ENCODE peak calls at places on chromosomes 2 and 18, in five cellular contexts. V is fibroblast of lung, G is kidney, Y is colonic mucosa, E is neuronal stem cell. C is an unnamed sample.

GRCh38 chr2:36354816-36355156 is 792 bp upstream of the CRIM1 start:
- DNase-seq in G (no peak), E (no peak), Y (no peak), V (no peak), C (no peak)

GRCh38 chr18:78540636-78541400 is 438.8 kb upstream of the SALL3 start:
- DNase-seq in G (no peak), Y (no peak), V (no peak), E (no peak), C (no peak)

GRCh38 chr2:127627740-127628571 is 18.0 kb upstream of the GPR17 start:
- DNase-seq in Y (no peak), E (no peak), G (peak), V (no peak), C (no peak)

GRCh38 chr2:116747103-116747502 is 1067.4 kb upstream of the DDX18 start:
- DNase-seq in V (no peak), E (no peak), Y (no peak), G (no peak), C (no peak)

GRCh38 chr2:219060821-219061791 is at the start of gene IHH:
- DNase-seq in V (no peak), G (peak), E (no peak), Y (peak), C (peak)

GRCh38 chr18:24628360-24628759 is 167.9 kb downstream of the HRH4 start:
- DNase-seq in E (no peak), V (peak), Y (no peak), G (no peak), C (no peak)

GRCh38 chr2:9124231-9124651 is 82.4 kb upstream of the ASAP2 start:
- DNase-seq in E (no peak), V (no peak), G (peak), Y (no peak), C (no peak)

GRCh38 chr2:11945139-11946126 is 199.0 kb downstream of the LPIN1 start:
- DNase-seq in G (no peak), E (no peak), V (no peak), Y (no peak), C (no peak)

GRCh38 chr18:6504605-6505510 is 90.1 kb upstream of the L3MBTL4 start:
- DNase-seq in V (no peak), Y (no peak), G (no peak), E (no peak), C (no peak)

GRCh38 chr2:5698171-5698570 is 6.0 kb downstream of the SOX11 start:
- DNase-seq in V (no peak), E (no peak), Y (no peak), G (no peak), C (no peak)

GRCh38 chr18:40102903-40103302 is 1852.1 kb upstream of the PIK3C3 start:
- DNase-seq in G (no peak), E (no peak), V (no peak), Y (no peak), C (no peak)

GRCh38 chr2:39252888-39253518 is 9.2 kb upstream of the CDKL4 start:
- DNase-seq in G (no peak), E (no peak), V (no peak), Y (no peak), C (no peak)

GRCh38 chr2:130327703-130328527 is 14.8 kb upstream of the IMP4 start:
- DNase-seq in Y (no peak), G (no peak), E (no peak), V (peak), C (peak)

GRCh38 chr18:48504819-48505218 is 34.0 kb upstream of the CTIF start:
- DNase-seq in V (no peak), G (no peak), E (no peak), Y (no peak), C (no peak)

GRCh38 chr2:97730245-97730644 is 16.9 kb downstream of the ZAP70 start:
- DNase-seq in Y (no peak), V (peak), E (no peak), G (peak), C (no peak)

GRCh38 chr2:112824701-112825099 is 11.9 kb downstream of the IL1B start:
- DNase-seq in V (no peak), G (no peak), E (no peak), Y (no peak), C (no peak)

GRCh38 chr18:12879840-12880531 is 4.1 kb downstream of the PTPN2 start:
- DNase-seq in G (no peak), V (no peak), Y (no peak), E (no peak), C (no peak)

GRCh38 chr2:36379710-36380448 is 24.3 kb downstream of the CRIM1 start:
- DNase-seq in V (peak), Y (peak), G (no peak), E (no peak), C (no peak)

GRCh38 chr2:174634130-174635014 is 36.8 kb upstream of the WIPF1 start:
- DNase-seq in G (no peak), Y (no peak), E (no peak), V (no peak), C (no peak)

GRCh38 chr2:212721026-212721451 is 182.4 kb upstream of the ERBB4 start:
- DNase-seq in Y (no peak), V (no peak), E (no peak), G (no peak), C (no peak)

GRCh38 chr2:144520718-144521487 is 984 bp upstream of the ZEB2 start:
- DNase-seq in E (no peak), Y (no peak), G (no peak), V (peak), C (no peak)

GRCh38 chr2:144524190-144524957 is 4.5 kb upstream of the ZEB2 start:
- DNase-seq in E (peak), G (peak), V (peak), Y (no peak), C (peak)

GRCh38 chr2:144521702-144522101 is 1.8 kb upstream of the ZEB2 start:
- DNase-seq in V (peak), E (no peak), G (no peak), Y (no peak), C (no peak)

GRCh38 chr2:144522741-144523605 is 3.1 kb upstream of the ZEB2 start:
- DNase-seq in G (peak), Y (no peak), V (peak), E (no peak), C (peak)

GRCh38 chr2:144523606-144524131 is 3.8 kb upstream of the ZEB2 start:
- DNase-seq in Y (no peak), E (no peak), G (peak), V (peak), C (peak)
- H3K9ac ChIP-seq in Y (peak), E (no peak), G (peak), V (peak), C (peak)

DNA sequence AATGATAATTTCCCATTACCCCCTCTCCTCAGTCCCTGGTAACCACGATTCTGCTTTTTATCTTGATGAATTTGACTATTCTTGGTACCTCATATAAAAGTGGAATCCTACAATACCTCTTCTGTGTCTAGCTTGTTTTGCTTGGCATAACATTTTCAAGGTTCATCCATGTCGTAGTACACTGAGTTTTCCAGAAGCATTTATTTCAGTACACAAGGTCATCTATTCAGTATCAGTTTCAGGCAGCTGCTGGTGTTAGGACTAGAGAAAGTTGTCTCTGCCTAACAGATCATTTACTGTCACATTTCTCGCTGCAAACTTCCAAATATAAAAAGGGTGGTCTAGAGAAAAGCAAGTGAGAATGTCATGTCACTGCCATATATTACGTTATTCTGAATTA is 35.8 kb downstream of the CDK15 start:
- DNase-seq in V (no peak), E (no peak), Y (no peak), G (no peak), C (no peak)
- H3K4me3 ChIP-seq in V (no peak), E (no peak), Y (no peak), G (no peak), C (no peak)

DNA sequence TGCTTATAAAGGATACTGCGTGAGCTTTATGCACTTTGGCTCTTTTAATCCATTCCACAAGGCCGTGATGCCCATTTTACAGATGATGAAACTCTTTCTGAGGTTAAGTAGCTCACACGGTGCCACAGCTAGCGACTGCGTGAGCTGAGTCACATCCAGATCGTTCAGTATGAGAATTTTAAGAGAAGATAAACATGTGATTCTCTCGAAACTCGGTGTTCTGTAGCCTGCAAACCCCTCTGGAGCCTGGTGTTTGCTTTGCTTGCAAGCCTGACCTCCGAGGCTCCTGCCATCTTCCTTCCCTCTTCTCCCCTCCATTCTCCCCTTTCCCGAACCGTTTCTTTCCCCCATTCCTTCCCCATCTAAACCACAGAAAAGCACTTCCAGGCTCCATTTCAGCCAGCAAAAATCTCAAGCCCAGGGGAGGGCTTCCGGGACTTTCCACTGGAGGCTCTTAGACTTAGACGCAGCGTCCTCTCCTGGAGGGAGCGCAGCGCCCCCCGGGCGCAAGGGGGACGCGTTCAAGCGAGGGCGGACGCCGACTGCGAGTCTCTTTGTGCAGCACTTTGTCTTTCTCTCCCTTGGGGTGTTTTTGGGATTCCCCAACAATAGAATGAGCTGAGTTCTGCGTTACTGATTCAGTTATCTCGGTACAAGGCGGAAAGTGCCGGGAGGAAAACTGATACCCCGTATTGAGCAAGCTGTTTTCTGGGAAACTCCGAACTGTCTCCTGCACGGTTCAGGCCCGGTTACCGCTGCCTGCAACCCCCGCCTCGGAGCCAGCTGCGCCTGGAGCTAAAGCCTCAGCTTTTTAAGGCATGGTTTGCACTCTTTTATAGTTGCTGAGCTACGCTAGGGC is 38.0 kb downstream of the CYP1B1 start:
- DNase-seq in E (peak), Y (no peak), G (peak), V (peak), C (peak)
- H3K9ac ChIP-seq in E (no peak), Y (no peak), G (no peak), V (no peak), C (peak)

GRCh38 chr2:86186431-86186830 is 8.8 kb downstream of the IMMT start:
- DNase-seq in E (no peak), Y (no peak), G (no peak), V (no peak), C (no peak)
- H3K4me3 ChIP-seq in E (no peak), Y (no peak), G (no peak), V (no peak), C (no peak)

GRCh38 chr18:2872095-2872494 is 25.3 kb downstream of the EMILIN2 start:
- DNase-seq in G (no peak), Y (no peak), E (no peak), V (no peak), C (no peak)
- H3K9ac ChIP-seq in G (no peak), Y (no peak), E (no peak), V (no peak), C (no peak)